ENCODE peak calls at places on chromosomes 13 and 19, in six cellular contexts. X is AG10803, N is cardiac fibroblast, Q is dorsolateral prefrontal cortex, G is stomach, V is GM12864. J is an unnamed sample.

GRCh38 chr19:14916848-14917247 is 24.4 kb upstream of the OR7C2 start:
- DNase-seq in X (no peak), V (no peak), G (no peak), N (no peak), Q (no peak), J (no peak)

GRCh38 chr13:50026788-50027473 is 11.7 kb downstream of the KCNRG start:
- DNase-seq in N (no peak), X (no peak), G (no peak), Q (no peak), V (peak), J (no peak)

GRCh38 chr13:48653074-48654054 is at the start of gene CYSLTR2:
- DNase-seq in G (no peak), N (peak), Q (no peak), X (peak), V (peak), J (no peak)

GRCh38 chr13:51771418-51772104 is 32.4 kb downstream of the DHRS12 start:
- DNase-seq in N (no peak), X (no peak), G (no peak), V (no peak), Q (no peak), J (no peak)

GRCh38 chr19:41324921-41325639 is 15.1 kb downstream of the CCDC97 start:
- DNase-seq in X (peak), G (no peak), N (peak), Q (no peak), V (no peak), J (peak)

GRCh38 chr13:60162096-60162495 is 1.6 kb downstream of the DIAPH3 start:
- DNase-seq in V (no peak), N (no peak), Q (no peak), G (no peak), X (peak), J (no peak)

GRCh38 chr13:99677388-99677951 is 176.2 kb downstream of the TM9SF2 start:
- DNase-seq in V (no peak), X (no peak), N (no peak), G (no peak), Q (no peak), J (no peak)

GRCh38 chr13:42992585-42993122 is 613 bp upstream of the EPSTI1 start:
- DNase-seq in Q (no peak), N (no peak), V (no peak), G (no peak), X (no peak), J (no peak)

GRCh38 chr13:101152184-101152583 is 264.1 kb downstream of the NALCN start:
- DNase-seq in V (no peak), Q (no peak), N (no peak), G (no peak), X (no peak), J (no peak)

GRCh38 chr13:35225582-35225981 is 250.9 kb downstream of the MAB21L1 start:
- DNase-seq in V (no peak), X (no peak), G (no peak), Q (no peak), N (no peak), J (no peak)

GRCh38 chr19:34662919-34663318 is 14.0 kb downstream of the SCGB2B2 start:
- DNase-seq in V (peak), X (peak), Q (no peak), N (peak), G (no peak), J (no peak)

GRCh38 chr13:44865722-44866484 is 123.4 kb downstream of the NUFIP1 start:
- DNase-seq in N (no peak), V (no peak), Q (no peak), X (no peak), G (no peak), J (no peak)

GRCh38 chr19:5624741-5625140 is 1.9 kb downstream of the SAFB start:
- DNase-seq in V (no peak), N (no peak), Q (no peak), X (no peak), G (no peak), J (no peak)

GRCh38 chr19:37506387-37507166 is at the start of gene ZNF793:
- DNase-seq in X (peak), Q (peak), G (peak), V (peak), N (peak), J (peak)

GRCh38 chr13:19183676-19184075 is 2.1 kb upstream of the TUBA3C start:
- DNase-seq in X (no peak), Q (no peak), V (no peak), N (no peak), G (peak), J (no peak)

GRCh38 chr13:80923907-80924306 is 583.0 kb upstream of the SPRY2 start:
- DNase-seq in G (no peak), V (no peak), X (no peak), N (peak), Q (no peak), J (no peak)

GRCh38 chr13:25281193-25281936 is 5.9 kb downstream of the MTMR6 start:
- DNase-seq in Q (no peak), X (no peak), N (no peak), G (no peak), V (peak), J (no peak)

GRCh38 chr13:73684286-73684685 is 449.9 kb downstream of the KLF12 start:
- DNase-seq in G (no peak), X (no peak), Q (no peak), V (no peak), N (no peak), J (no peak)

GRCh38 chr19:48396871-48397176 is 3.4 kb downstream of the GRIN2D start:
- DNase-seq in G (no peak), N (no peak), Q (no peak), V (no peak), X (no peak), J (no peak)

GRCh38 chr19:45472557-45473365 is 5.0 kb downstream of the FOSB start:
- DNase-seq in V (no peak), Q (no peak), G (no peak), N (no peak), X (peak), J (no peak)

GRCh38 chr19:1901940-1902404 is 3.2 kb upstream of the ADAT3 start:
- DNase-seq in N (no peak), X (no peak), V (no peak), Q (no peak), G (peak), J (peak)

GRCh38 chr19:42250249-42250665 is 4.7 kb downstream of the ERF start:
- DNase-seq in V (no peak), N (no peak), X (no peak), Q (no peak), G (no peak), J (peak)

GRCh38 chr19:11375143-11375948 is 880 bp downstream of the SWSAP1 start:
- DNase-seq in V (no peak), Q (peak), X (no peak), N (no peak), G (peak), J (peak)
- H3K4me3 ChIP-seq in V (peak), Q (peak), X (peak), N (peak), G (peak), J (peak)

DNA sequence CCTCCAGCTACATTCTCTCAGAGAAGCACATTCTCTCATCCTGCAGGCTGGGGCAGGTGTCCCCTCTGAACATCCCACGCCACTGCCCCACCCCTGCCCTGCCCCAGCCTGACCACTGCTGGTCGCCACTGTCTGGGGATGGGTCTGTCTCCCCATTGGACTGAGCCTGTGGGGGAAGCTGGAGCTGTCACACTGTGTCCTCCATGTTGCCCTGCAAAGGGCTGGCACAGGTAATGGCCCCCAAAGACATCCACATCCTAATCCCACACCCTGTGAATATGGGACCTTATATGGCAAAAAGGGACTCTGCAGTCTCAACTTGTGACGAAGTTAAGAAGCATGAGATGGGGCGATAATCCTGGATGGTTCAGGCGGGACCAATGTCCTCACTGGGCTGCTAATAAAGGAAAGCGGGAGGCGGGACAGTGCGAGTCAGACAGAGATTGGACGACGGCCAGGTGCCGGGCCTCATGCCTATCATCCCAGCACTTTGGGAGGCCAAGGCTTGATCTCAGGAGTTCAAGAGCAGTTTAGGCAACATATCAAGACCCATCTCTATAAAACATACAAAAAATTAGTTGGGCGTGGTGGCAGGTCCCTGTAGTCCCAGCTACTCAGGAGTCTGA is 9.1 kb downstream of the AP2S1 start:
- DNase-seq in G (peak), Q (no peak), V (no peak), N (peak), X (peak), J (peak)
- H3K4me3 ChIP-seq in G (no peak), Q (no peak), V (no peak), N (no peak), X (no peak), J (no peak)

GRCh38 chr13:28451482-28452217 is 43.3 kb downstream of the FLT1 start:
- DNase-seq in Q (no peak), V (no peak), X (peak), N (no peak), G (no peak), J (no peak)
- H3K4me3 ChIP-seq in Q (no peak), V (no peak), X (no peak), N (no peak), G (no peak), J (peak)

GRCh38 chr13:53781941-53782340 is 753.3 kb downstream of the OLFM4 start:
- DNase-seq in N (peak), G (no peak), X (no peak), Q (no peak), V (no peak), J (no peak)
- H3K4me3 ChIP-seq in N (no peak), G (no peak), X (no peak), Q (peak), V (no peak), J (no peak)

DNA sequence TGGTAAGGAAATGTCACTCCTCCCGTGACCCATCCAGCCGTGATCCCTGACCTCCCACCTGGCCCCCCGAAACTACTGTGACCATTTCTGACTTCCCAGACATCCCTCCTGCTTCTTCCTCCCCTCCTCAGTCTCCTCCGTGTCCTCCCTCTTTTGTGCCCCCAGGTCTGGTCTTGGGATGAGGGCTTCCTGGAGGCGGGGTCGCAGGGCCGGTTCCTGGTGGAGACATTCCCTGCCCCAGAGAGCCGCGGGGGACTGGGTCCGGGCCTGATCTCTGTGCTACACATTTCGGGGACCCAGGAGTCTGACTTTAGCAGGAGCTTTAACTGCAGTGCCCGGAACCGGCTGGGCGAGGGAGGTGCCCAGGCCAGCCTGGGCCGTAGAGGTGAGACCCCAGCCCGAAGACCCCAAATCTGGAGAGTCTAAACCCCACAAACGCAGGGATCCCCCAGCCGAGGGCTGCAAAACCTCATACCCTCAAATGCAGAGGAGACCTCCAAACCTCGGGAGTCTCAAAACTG is 5.0 kb downstream of the KIRREL2 start:
- DNase-seq in Q (no peak), V (no peak), N (no peak), X (no peak), G (no peak), J (no peak)
- H3K4me3 ChIP-seq in Q (no peak), V (no peak), N (no peak), X (no peak), G (no peak), J (no peak)